ENCODE peak calls at places on chromosome 17, in five cellular contexts. L, T, U, F and E are unnamed samples.

GRCh38 chr17:16374129-16374528 is 6.8 kb upstream of the UBB start:
- DNase-seq in L (no peak), T (peak; percentile 33), U (peak; percentile 54), F (peak; percentile 57), E (no peak)

GRCh38 chr17:42525221-42525620 is 10.8 kb upstream of the NAGLU start:
- DNase-seq in L (no peak), T (peak; percentile 72), U (peak; percentile 94), F (no peak), E (no peak)

GRCh38 chr17:1590031-1590746 is 27.6 kb upstream of the PITPNA start:
- DNase-seq in L (no peak), T (peak; percentile 24), U (peak; percentile 89), F (peak; percentile 58), E (no peak)

GRCh38 chr17:31373150-31374082 is 18.1 kb upstream of the RAB11FIP4 start:
- DNase-seq in L (peak; percentile 65), T (peak; percentile 7), U (peak; percentile 39), F (no peak), E (peak; percentile 71)

GRCh38 chr17:34974794-34975428 is 5.4 kb upstream of the LIG3 start:
- DNase-seq in L (no peak), T (no peak), U (no peak), F (no peak), E (no peak)

GRCh38 chr17:50129303-50129945 is 536 bp downstream of the SAMD14 start:
- DNase-seq in L (peak; percentile 56), T (no peak), U (no peak), F (no peak), E (no peak)

GRCh38 chr17:30970757-30971567 is at the start of gene RNF135:
- DNase-seq in L (peak; percentile 56), T (no peak), U (peak; percentile 88), F (peak; percentile 89), E (no peak)

GRCh38 chr17:15920758-15921239 is 24.1 kb upstream of the ADORA2B start:
- DNase-seq in L (no peak), T (peak; percentile 82), U (peak; percentile 98), F (no peak), E (no peak)

GRCh38 chr17:32483451-32484019 is 3.3 kb upstream of the CDK5R1 start:
- DNase-seq in L (peak; percentile 61), T (no peak), U (no peak), F (no peak), E (peak; percentile 50)

GRCh38 chr17:57833597-57833939 is 16.3 kb downstream of the MRPS23 start:
- DNase-seq in L (no peak), T (no peak), U (no peak), F (no peak), E (no peak)

GRCh38 chr17:49939318-49939717 is 29.7 kb upstream of the DLX4 start:
- DNase-seq in L (no peak), T (no peak), U (no peak), F (no peak), E (no peak)

GRCh38 chr17:31319253-31319661 is 2.2 kb downstream of the EVI2A start:
- DNase-seq in L (no peak), T (no peak), U (no peak), F (no peak), E (peak; percentile 35)

GRCh38 chr17:41666336-41666680 is 22.4 kb upstream of the EIF1 start:
- DNase-seq in L (no peak), T (no peak), U (peak; percentile 59), F (no peak), E (no peak)

GRCh38 chr17:5419959-5420653 is at the start of gene RPAIN:
- DNase-seq in L (peak; percentile 90), T (no peak), U (no peak), F (peak; percentile 89), E (peak; percentile 90)

GRCh38 chr17:21200590-21201301 is 13.2 kb downstream of the TMEM11 start:
- DNase-seq in L (no peak), T (no peak), U (peak; percentile 63), F (no peak), E (no peak)

DNA sequence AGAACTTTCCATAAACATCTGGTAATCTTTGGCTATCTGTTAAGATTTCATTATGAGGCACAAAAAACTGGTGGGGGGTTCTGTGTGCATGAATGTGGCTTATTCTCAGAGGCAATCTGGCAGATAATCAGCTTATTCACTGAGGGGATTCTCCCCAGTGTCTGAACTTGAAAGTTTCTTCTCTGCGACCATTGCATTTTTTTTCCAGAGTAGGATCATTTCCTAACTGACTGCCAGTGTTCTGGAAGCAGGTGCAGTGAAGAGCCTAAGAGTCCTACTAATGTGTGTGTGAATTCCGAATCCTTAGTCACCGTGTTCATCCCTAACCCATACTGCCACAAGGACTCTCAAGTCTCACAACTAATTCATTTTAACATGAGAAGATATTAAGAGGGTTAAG is 64.9 kb upstream of the LRRC37A3 start:
- DNase-seq in L (no peak), T (no peak), U (no peak), F (no peak), E (no peak)
- H3K4me3 ChIP-seq in L (peak overlapping the region; percentile 70), T (no peak overlapping the region), U (no peak overlapping the region), F (no peak overlapping the region), E (no peak overlapping the region)

GRCh38 chr17:74893936-74894671 is 671 bp upstream of the FADS6 start:
- DNase-seq in L (no peak), T (no peak), U (no peak), F (no peak), E (no peak)
- H3K4me3 ChIP-seq in L (no peak overlapping the region), T (no peak overlapping the region), U (no peak overlapping the region), F (no peak overlapping the region), E (no peak overlapping the region)

GRCh38 chr17:9432867-9433495 is 142.6 kb downstream of the STX8 start:
- DNase-seq in L (no peak), T (no peak), U (peak; percentile 35), F (no peak), E (no peak)

GRCh38 chr17:9431620-9432019 is 144.0 kb downstream of the STX8 start:
- DNase-seq in L (no peak), T (no peak), U (no peak), F (no peak), E (no peak)

GRCh38 chr17:9434502-9435113 is 141.0 kb downstream of the STX8 start:
- DNase-seq in L (no peak), T (no peak), U (peak; percentile 24), F (no peak), E (no peak)

GRCh38 chr17:9435165-9435564 is 140.5 kb downstream of the STX8 start:
- DNase-seq in L (no peak), T (no peak), U (no peak), F (no peak), E (no peak)

GRCh38 chr17:9432121-9432866 is 143.3 kb downstream of the STX8 start:
- DNase-seq in L (no peak), T (no peak), U (no peak), F (no peak), E (no peak)
- H3K4me3 ChIP-seq in L (peak overlapping the region; percentile 27), T (no peak overlapping the region), U (no peak overlapping the region), F (no peak overlapping the region), E (no peak overlapping the region)

DNA sequence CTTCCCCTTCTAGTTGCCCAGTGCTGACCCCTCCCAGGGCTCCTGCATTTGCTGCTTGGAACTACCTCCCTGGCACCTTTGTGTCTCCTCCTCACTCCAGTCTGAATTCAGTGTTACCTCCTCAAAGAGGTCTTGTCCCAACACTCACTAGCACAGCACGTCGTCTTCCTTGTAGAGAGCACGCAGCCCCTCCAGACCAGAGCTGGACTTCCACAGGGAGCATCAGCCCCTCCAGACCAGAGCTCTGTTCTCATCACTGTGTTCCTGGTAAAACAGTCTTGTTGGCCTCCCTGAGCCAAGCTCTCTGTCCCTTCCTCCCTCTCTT is 27.8 kb upstream of the MGAT5B start:
- DNase-seq in L (no peak), T (no peak), U (no peak), F (no peak), E (no peak)
- H3K4me3 ChIP-seq in L (no peak overlapping the region), T (no peak overlapping the region), U (no peak overlapping the region), F (no peak overlapping the region), E (no peak overlapping the region)

GRCh38 chr17:78766743-78767294 is 15.3 kb downstream of the CYTH1 start:
- DNase-seq in L (no peak), T (no peak), U (no peak), F (no peak), E (no peak)
- H3K4me3 ChIP-seq in L (peak overlapping the region; percentile 64), T (no peak overlapping the region), U (no peak overlapping the region), F (no peak overlapping the region), E (no peak overlapping the region)

DNA sequence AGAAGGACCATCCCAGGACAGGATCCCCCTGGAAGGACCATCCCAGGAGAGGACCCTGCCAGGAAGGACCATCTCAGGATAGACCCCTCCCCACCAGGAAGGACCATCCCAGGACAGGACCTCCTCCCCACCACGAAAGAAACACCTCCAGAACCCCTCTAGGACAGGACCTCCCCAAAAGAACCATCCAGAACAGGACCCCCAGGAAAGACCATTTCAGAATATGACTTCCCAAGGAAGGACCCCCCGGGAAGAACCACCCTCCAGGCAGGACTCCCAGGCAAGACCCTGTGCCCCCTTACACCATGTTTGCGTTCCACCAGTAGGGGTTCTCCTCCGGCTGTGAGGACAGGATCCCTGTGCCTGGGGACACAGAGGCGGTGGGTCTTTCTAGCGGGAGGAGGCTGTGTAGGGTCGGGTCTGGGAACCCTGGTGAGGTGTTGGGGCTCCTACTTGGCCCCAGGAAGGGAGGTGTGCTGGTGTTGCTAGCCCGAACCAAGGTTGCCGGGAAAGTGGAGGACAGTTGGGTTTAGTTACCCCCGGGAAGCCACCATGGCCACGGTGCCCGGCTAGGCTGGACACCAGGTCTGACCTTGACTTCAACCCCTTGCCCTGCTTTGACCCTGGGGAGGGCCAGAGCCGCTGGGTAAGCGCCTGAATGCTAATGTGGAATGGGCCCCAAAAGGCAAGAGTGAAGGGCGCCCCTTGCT is 2.2 kb downstream of the NOTUM start:
- DNase-seq in L (no peak), T (no peak), U (no peak), F (no peak), E (no peak)
- H3K4me3 ChIP-seq in L (no peak overlapping the region), T (no peak overlapping the region), U (no peak overlapping the region), F (no peak overlapping the region), E (peak overlapping the region; percentile 33)

GRCh38 chr17:77143306-77143705 is 2.5 kb downstream of the SEC14L1 start:
- DNase-seq in L (no peak), T (no peak), U (no peak), F (no peak), E (no peak)

GRCh38 chr17:77142689-77143088 is 1.9 kb downstream of the SEC14L1 start:
- DNase-seq in L (no peak), T (no peak), U (no peak), F (no peak), E (no peak)

GRCh38 chr17:77140878-77141767 is at the start of gene SEC14L1:
- DNase-seq in L (peak; percentile 34), T (no peak), U (peak; percentile 35), F (no peak), E (no peak)

GRCh38 chr17:77140166-77140877 is 447 bp upstream of the SEC14L1 start:
- DNase-seq in L (peak; percentile 99), T (no peak), U (peak; percentile 97), F (peak; percentile 98), E (peak; percentile 93)

DNA sequence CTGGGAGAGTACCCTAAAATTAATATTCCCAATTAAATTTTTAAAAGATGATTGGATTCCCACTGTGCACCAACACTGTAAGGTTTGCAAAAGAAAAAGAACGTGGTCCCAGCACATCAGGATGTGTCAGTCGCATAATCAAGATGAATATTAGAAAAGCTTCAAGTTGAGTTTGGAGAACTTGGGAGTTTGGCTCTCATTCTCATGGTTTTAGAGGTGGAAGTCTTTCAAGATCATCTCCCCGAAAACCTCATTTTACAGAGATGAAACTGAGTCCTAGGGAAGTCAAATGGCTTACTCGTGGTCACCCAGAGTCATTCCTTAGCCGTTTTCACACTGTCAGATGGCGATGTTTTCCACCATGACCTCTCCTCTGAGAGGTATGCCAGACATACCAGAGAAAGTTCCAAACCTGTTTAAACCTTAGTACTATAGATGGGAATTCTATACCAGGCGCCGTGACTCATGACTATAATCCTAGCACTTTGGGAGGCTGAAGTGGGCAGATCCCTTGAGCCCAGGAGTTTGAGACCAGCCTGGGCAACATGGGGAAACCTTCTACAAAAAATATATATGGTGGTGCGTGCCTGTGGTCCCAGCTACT is 1.2 kb downstream of the SEC14L1 start:
- DNase-seq in L (no peak), T (no peak), U (no peak), F (no peak), E (no peak)
- H3K4me3 ChIP-seq in L (peak overlapping the region; percentile 90), T (peak overlapping the region; percentile 73), U (peak overlapping the region; percentile 89), F (peak overlapping the region; percentile 51), E (peak overlapping the region; percentile 56)